ENCODE peak calls at places on chromosomes 13 and 19, in ten cellular contexts. T is activated CD4-positive, alpha-beta T cell treated with anti-CD3 and anti-CD28 coated beads, Interleukin-2, amount 10 ng/mL, durations not matched to agents 7 days and 5 days; H is NCI-H345; F is neural progenitor cell; X is fibroblast of mammary gland; U is activated CD8-positive, alpha-beta T cell treated with anti-CD3 and anti-CD28 coated beads, Interleukin-2, amount 10 ng/mL, durations not matched to agents 7 days and 5 days; B is WTC11; D is neuronal stem cell; A is ureter; Z is erythroblast. S is an unnamed sample.

GRCh38 chr13:113162783-113163685 is 4.6 kb downstream of the PROZ start:
- DNase-seq in Z (no peak), T (peak), F (no peak), B (no peak), A (no peak), D (no peak), U (no peak), H (peak), X (no peak), S (peak)

GRCh38 chr19:40466219-40467006 is at the start of gene SPTBN4:
- DNase-seq in F (peak), Z (no peak), U (peak), H (no peak), X (no peak), B (no peak), D (no peak), T (peak), A (no peak), S (peak)

GRCh38 chr19:677201-677600 is 1.0 kb downstream of the FSTL3 start:
- DNase-seq in Z (no peak), A (no peak), F (no peak), X (peak), D (no peak), B (no peak), T (no peak), U (no peak), H (peak), S (peak)

GRCh38 chr19:34430738-34431625 is 2.8 kb downstream of the UBA2 start:
- DNase-seq in Z (peak), H (peak), T (peak), U (peak), B (peak), X (peak), F (peak), A (no peak), D (peak), S (peak)

GRCh38 chr13:28474491-28475134 is 20.3 kb downstream of the FLT1 start:
- DNase-seq in Z (no peak), H (no peak), X (no peak), U (no peak), B (no peak), F (no peak), T (no peak), A (no peak), D (no peak), S (no peak)

GRCh38 chr13:52127783-52128702 is 830 bp downstream of the NEK5 start:
- DNase-seq in H (peak), A (peak), F (peak), B (peak), U (peak), Z (peak), X (peak), D (peak), T (peak), S (peak)

GRCh38 chr13:26132756-26133155 is 80.9 kb upstream of the SHISA2 start:
- DNase-seq in F (peak), H (no peak), U (no peak), B (no peak), T (no peak), Z (no peak), A (no peak), X (peak), D (peak), S (peak)

GRCh38 chr19:5263615-5264014 is 77.0 kb downstream of the PTPRS start:
- DNase-seq in B (no peak), T (no peak), F (no peak), A (no peak), D (no peak), X (no peak), Z (no peak), U (no peak), H (no peak), S (no peak)

GRCh38 chr13:111394211-111394922 is 73.9 kb downstream of the TEX29 start:
- DNase-seq in U (no peak), H (no peak), D (no peak), B (no peak), T (no peak), A (peak), F (no peak), Z (no peak), X (no peak), S (no peak)

GRCh38 chr19:39126593-39127187 is 1.1 kb downstream of the PAK4 start:
- DNase-seq in T (no peak), B (no peak), U (no peak), Z (no peak), H (peak), D (no peak), A (peak), X (peak), F (peak), S (no peak)

S was measured in myocyte.